ENCODE peak calls at places on chromosomes 13 and 19, in four cellular contexts. O, A, S and T are unnamed samples.

GRCh38 chr13:59710995-59711701 is 452.6 kb downstream of the DIAPH3 start:
- DNase-seq in O (no peak), A (no peak), S (no peak), T (no peak)

GRCh38 chr13:45807520-45808099 is 43.9 kb downstream of the SIAH3 start:
- DNase-seq in O (no peak), A (peak), S (peak), T (peak)

GRCh38 chr19:3061214-3062161 is 807 bp downstream of the TLE5 start:
- DNase-seq in O (peak), A (no peak), S (peak), T (no peak)

GRCh38 chr13:114115191-114115671 is 17.2 kb downstream of the RASA3 start:
- DNase-seq in O (peak), A (peak), S (no peak), T (peak)

GRCh38 chr13:19795956-19796355 is 13.2 kb upstream of the PSPC1 start:
- DNase-seq in O (no peak), A (no peak), S (no peak), T (no peak)

GRCh38 chr19:2982983-2983350 is 5.6 kb downstream of the TLE6 start:
- DNase-seq in O (peak), A (no peak), S (no peak), T (peak)

GRCh38 chr13:27463500-27463899 is 13.1 kb upstream of the MTIF3 start:
- DNase-seq in O (no peak), A (no peak), S (no peak), T (no peak)

GRCh38 chr19:38661996-38662395 is 14.5 kb downstream of the ACTN4 start:
- DNase-seq in O (no peak), A (no peak), S (no peak), T (no peak)

GRCh38 chr13:74047925-74048324 is 86.3 kb downstream of the KLF12 start:
- DNase-seq in O (no peak), A (no peak), S (no peak), T (peak)

GRCh38 chr19:43532571-43532961 is 422 bp upstream of the ZNF575 start:
- DNase-seq in O (no peak), A (no peak), S (no peak), T (no peak)

GRCh38 chr13:98466634-98467236 is 110.2 kb downstream of the STK24 start:
- DNase-seq in O (peak), A (peak), S (peak), T (peak)

GRCh38 chr13:97574926-97575325 is 141.0 kb downstream of the RAP2A start:
- DNase-seq in O (no peak), A (peak), S (no peak), T (peak)

GRCh38 chr19:536881-537404 is 5.4 kb downstream of the CDC34 start:
- DNase-seq in O (no peak), A (no peak), S (no peak), T (no peak)

GRCh38 chr19:35848919-35849505 is 3.3 kb downstream of the NPHS1 start:
- DNase-seq in O (no peak), A (no peak), S (no peak), T (no peak)

GRCh38 chr19:41748012-41748411 is 7.3 kb upstream of the CEACAM6 start:
- DNase-seq in O (no peak), A (no peak), S (no peak), T (no peak)

GRCh38 chr13:23500858-23501257 is 67.4 kb upstream of the SACS start:
- DNase-seq in O (no peak), A (peak), S (no peak), T (peak)

GRCh38 chr19:46714523-46715106 is 2.3 kb downstream of the PRKD2 start:
- DNase-seq in O (no peak), A (no peak), S (peak), T (no peak)

GRCh38 chr13:80690208-80690607 is 349.3 kb upstream of the SPRY2 start:
- DNase-seq in O (no peak), A (no peak), S (no peak), T (no peak)

GRCh38 chr13:51644649-51645048 is 60.4 kb downstream of the WDFY2 start:
- DNase-seq in O (no peak), A (peak), S (no peak), T (peak)

GRCh38 chr13:99067160-99067985 is 89.5 kb upstream of the DOCK9 start:
- DNase-seq in O (no peak), A (peak), S (no peak), T (peak)

GRCh38 chr19:16671652-16672274 is 10.8 kb downstream of the TMEM38A start:
- DNase-seq in O (peak), A (no peak), S (no peak), T (peak)

GRCh38 chr19:32230441-32230840 is 115.0 kb upstream of the ZNF507 start:
- DNase-seq in O (no peak), A (no peak), S (no peak), T (no peak)